ENCODE peak calls at places on chromosomes 16 and 17, in four cellular contexts. J is germinal center, G is NCI-H446 treated with DMSO at 0.1 percent for 48 hours, T is fibroblast of lung. B is an unnamed sample.

GRCh38 chr17:64343833-64344637 is 46.6 kb downstream of the PECAM1 start:
- DNase-seq in J (no peak), G (no peak), T (peak), B (peak)

GRCh38 chr17:6269474-6269873 is 165.4 kb downstream of the AIPL1 start:
- DNase-seq in J (peak), G (no peak), T (peak), B (peak)

GRCh38 chr16:58346831-58347371 is 45.4 kb upstream of the GINS3 start:
- DNase-seq in J (no peak), G (no peak), T (no peak), B (no peak)

GRCh38 chr16:86563489-86564345 is 2.9 kb upstream of the FOXC2 start:
- DNase-seq in J (peak), G (peak), T (peak), B (peak)

GRCh38 chr17:83135692-83136091 is 56.3 kb downstream of the METRNL start:
- DNase-seq in J (no peak), G (no peak), T (no peak), B (no peak)

GRCh38 chr16:48687421-48688038 is 77.5 kb upstream of the N4BP1 start:
- DNase-seq in J (peak), G (peak), T (peak), B (peak)

GRCh38 chr16:11635127-11635652 is 33.1 kb upstream of the SNN start:
- DNase-seq in J (no peak), G (no peak), T (no peak), B (no peak)

GRCh38 chr16:69872888-69873287 is 78.2 kb upstream of the CLEC18A start:
- DNase-seq in J (no peak), G (no peak), T (no peak), B (no peak)

GRCh38 chr17:68318103-68318991 is 27.1 kb downstream of the ARSG start:
- DNase-seq in J (no peak), G (no peak), T (peak), B (peak)

GRCh38 chr17:54781389-54781788 is 119.3 kb upstream of the TOM1L1 start:
- DNase-seq in J (no peak), G (no peak), T (no peak), B (no peak)

GRCh38 chr17:49971848-49972485 is 3.0 kb downstream of the DLX4 start:
- DNase-seq in J (no peak), G (no peak), T (no peak), B (no peak)

GRCh38 chr16:56933828-56934598 is 2.1 kb downstream of the HERPUD1 start:
- DNase-seq in J (no peak), G (no peak), T (no peak), B (no peak)

GRCh38 chr17:77186141-77186604 is 45.4 kb downstream of the SEC14L1 start:
- DNase-seq in J (peak), G (no peak), T (no peak), B (no peak)

GRCh38 chr16:27232061-27232841 is 28.9 kb downstream of the KDM8 start:
- DNase-seq in J (peak), G (no peak), T (no peak), B (no peak)

B was measured in astrocyte of the spinal cord.